ENCODE peak calls at places on chromosomes 3 and 15, in four cellular contexts. N, F, W and L are unnamed samples.

GRCh38 chr15:83199288-83199687 is 8.3 kb downstream of the HDGFL3 start:
- DNase-seq in W (no peak), F (no peak), N (no peak), L (no peak)

GRCh38 chr3:187227658-187228258 is 30.5 kb downstream of the RTP1 start:
- DNase-seq in W (no peak), N (peak; percentile 54), F (no peak), L (no peak)

GRCh38 chr15:61479601-61480000 is 250.5 kb upstream of the RORA start:
- DNase-seq in F (no peak), W (no peak), N (no peak), L (no peak)

GRCh38 chr3:168977696-168978374 is 685.7 kb downstream of the MECOM start:
- DNase-seq in W (no peak), F (no peak), N (peak; percentile 73), L (no peak)

GRCh38 chr3:39383190-39383912 is at the start of gene SLC25A38:
- DNase-seq in F (peak; percentile 46), N (peak; percentile 89), W (peak; percentile 80), L (peak; percentile 43)

GRCh38 chr15:36831125-36831914 is 251.9 kb downstream of the CDIN1 start:
- DNase-seq in F (no peak), N (no peak), W (no peak), L (no peak)

GRCh38 chr3:43243590-43244587 is 42.5 kb upstream of the SNRK start:
- DNase-seq in F (no peak), N (peak; percentile 31), W (no peak), L (no peak)

GRCh38 chr3:182618085-182618732 is 175.1 kb upstream of the ATP11B start:
- DNase-seq in W (no peak), F (no peak), N (peak; percentile 2), L (no peak)

GRCh38 chr3:97712919-97713318 is 51.6 kb upstream of the ARL6 start:
- DNase-seq in F (no peak), W (no peak), N (no peak), L (no peak)

GRCh38 chr3:180199396-180199795 is 162.7 kb upstream of the PEX5L start:
- DNase-seq in W (no peak), F (no peak), N (no peak), L (no peak)

GRCh38 chr3:60363817-60364216 is 887.4 kb downstream of the FHIT start:
- DNase-seq in N (no peak), W (no peak), F (no peak), L (no peak)

GRCh38 chr3:112640333-112640863 is 545 bp downstream of the CCDC80 start:
- DNase-seq in N (peak; percentile 77), W (no peak), F (no peak), L (no peak)

GRCh38 chr3:112699436-112699978 is 58.6 kb upstream of the CCDC80 start:
- DNase-seq in N (peak; percentile 34), F (no peak), W (no peak), L (no peak)

GRCh38 chr15:96199111-96199510 is 131.4 kb upstream of the NR2F2 start:
- DNase-seq in W (no peak), N (no peak), F (no peak), L (no peak)

GRCh38 chr3:108060331-108060730 is 30.5 kb downstream of the CD47 start:
- DNase-seq in N (no peak), F (no peak), W (no peak), L (no peak)

GRCh38 chr3:13684350-13684749 is 135.4 kb downstream of the FBLN2 start:
- DNase-seq in N (no peak), F (no peak), W (no peak), L (no peak)

GRCh38 chr3:136330900-136331299 is 80.8 kb downstream of the PCCB start:
- DNase-seq in N (no peak), W (no peak), F (no peak), L (no peak)

GRCh38 chr3:59189561-59190338 is 139.9 kb upstream of the CFAP20DC start:
- DNase-seq in N (no peak), W (no peak), F (no peak), L (no peak)

GRCh38 chr3:49716691-49717538 is 2.6 kb downstream of the AMIGO3 start:
- DNase-seq in N (no peak), F (no peak), W (no peak), L (no peak)

GRCh38 chr3:183897606-183898384 is 13.1 kb upstream of the PARL start:
- DNase-seq in W (no peak), N (no peak), F (no peak), L (no peak)
- TF ChIP-seq CTCF in W (no peak), N (no peak), F (no peak), L (no peak)

GRCh38 chr15:99961011-99961441 is 227.8 kb upstream of the LYSMD4 start:
- DNase-seq in W (no peak), F (no peak), N (peak; percentile 67), L (peak; percentile 33)
- TF ChIP-seq CTCF in W (no peak), F (no peak), N (no peak), L (no peak)

DNA sequence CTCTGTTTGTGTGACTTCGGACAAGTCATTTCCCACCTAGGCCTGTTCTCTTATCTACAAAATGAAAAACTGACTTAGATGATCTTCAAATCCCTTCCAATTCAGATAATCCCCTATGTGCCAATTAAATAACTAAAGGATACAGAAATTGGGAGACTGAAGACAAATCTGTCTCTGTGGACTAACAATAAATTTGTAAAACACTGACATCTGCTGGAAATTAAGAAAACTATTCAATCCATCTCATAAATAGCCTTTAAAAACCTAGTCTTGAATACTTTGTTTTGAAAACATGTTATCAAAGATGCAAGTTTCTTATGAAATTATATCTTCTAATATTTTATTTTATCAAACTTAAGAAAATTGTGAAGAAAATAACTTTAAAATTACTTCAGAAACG is 38.3 kb downstream of the MTHFS start:
- DNase-seq in N (peak; percentile 20), W (no peak), F (no peak), L (no peak)
- TF ChIP-seq CTCF in N (no peak), W (no peak), F (no peak), L (no peak)

GRCh38 chr3:68997887-68998286 is 15.6 kb downstream of the EOGT start:
- DNase-seq in W (no peak), N (no peak), F (no peak), L (no peak)
- TF ChIP-seq CTCF in W (no peak), N (no peak), F (no peak), L (no peak)

GRCh38 chr3:138267083-138267482 is 62.6 kb downstream of the NME9 start:
- DNase-seq in N (no peak), F (no peak), W (no peak), L (no peak)
- TF ChIP-seq CTCF in N (no peak), F (no peak), W (no peak), L (no peak)

DNA sequence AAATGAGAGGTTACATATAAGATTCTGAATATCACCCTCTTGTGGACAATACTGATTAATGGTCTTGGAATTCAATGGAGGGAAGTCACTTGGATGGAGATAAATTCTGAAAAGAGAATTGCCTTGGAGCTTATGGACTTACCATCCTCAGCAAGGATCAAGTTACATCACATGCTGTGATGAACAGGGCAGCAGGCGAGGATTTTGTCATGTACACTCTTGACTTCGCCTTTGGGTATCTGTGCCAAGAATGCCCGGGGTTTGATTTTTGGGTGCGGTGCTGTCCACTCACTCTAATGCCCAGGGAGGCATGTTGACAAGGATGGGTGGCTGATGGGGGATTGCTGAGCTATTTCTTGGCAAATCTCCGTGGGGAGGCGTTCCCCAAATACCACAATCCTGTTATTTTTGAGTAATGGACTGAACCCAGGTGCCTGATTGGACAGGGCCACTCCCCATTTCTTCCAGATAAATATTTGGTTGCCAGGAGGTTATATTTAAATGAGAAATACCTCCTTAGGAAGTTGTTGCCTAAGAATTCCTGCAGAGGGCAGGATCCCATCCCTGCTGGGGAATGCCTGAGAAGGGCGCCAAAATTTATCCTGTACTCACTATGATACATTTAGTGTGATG is 96.3 kb downstream of the TPRG1 start:
- DNase-seq in W (no peak), F (no peak), N (peak; percentile 33), L (no peak)
- TF ChIP-seq CTCF in W (no peak), F (no peak), N (peak; percentile 24), L (peak; percentile 14)

GRCh38 chr15:75185271-75186029 is 16.2 kb upstream of the C15orf39 start:
- DNase-seq in F (no peak), N (no peak), W (no peak), L (no peak)

GRCh38 chr15:75181780-75182179 is 19.9 kb upstream of the C15orf39 start:
- DNase-seq in F (no peak), W (no peak), N (no peak), L (no peak)

GRCh38 chr15:75178938-75179772 is 22.5 kb upstream of the C15orf39 start:
- DNase-seq in W (no peak), F (no peak), N (no peak), L (no peak)

GRCh38 chr15:75179773-75180140 is 21.9 kb upstream of the C15orf39 start:
- DNase-seq in N (no peak), W (no peak), F (no peak), L (no peak)

DNA sequence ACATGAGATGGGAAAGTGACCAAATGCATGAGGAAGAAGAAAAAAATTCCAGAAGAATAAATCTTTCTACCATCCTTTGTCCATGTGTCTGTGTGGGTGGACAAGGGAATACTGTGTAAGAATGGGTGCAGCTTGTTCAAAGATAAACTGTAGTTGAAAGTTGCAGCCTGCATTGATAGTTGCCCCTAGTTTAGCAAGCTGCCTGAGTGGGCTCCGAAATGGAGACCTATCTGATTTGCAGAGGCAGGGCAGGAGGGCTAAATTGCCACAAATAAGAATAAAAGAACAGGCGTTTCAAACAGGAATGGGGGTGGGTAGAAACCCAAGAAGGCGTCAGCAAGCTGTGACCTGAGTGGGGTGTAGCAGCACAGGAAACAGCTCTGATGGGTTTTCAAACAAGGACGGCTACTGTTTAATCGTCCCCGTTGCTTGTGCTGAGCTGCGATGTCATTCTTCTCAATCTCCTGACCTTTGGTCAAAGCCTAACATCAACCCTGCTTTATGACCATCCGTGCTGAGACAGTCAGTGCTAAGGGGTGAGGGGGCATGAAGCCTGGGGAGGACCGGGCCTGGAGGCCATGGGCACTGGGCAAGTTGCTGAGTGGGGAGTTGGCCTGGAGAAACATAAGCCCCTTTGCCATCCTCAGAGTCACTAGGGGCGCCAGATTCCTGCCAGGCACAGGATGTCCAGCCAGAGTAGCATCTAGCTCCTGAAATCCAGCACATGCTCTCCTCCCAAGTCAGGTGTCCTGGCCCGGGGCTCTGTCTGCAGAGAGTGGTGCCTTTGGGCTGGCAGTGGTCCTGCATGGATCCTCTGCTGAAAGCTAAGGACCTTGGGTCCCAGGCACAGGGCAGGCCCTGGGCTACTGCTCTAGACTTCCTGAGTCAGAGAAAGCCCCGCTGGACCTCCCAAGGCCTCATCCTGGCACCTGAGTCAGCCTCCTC is 19.2 kb upstream of the C15orf39 start:
- DNase-seq in N (no peak), F (no peak), W (no peak), L (no peak)
- TF ChIP-seq CTCF in N (no peak), F (no peak), W (no peak), L (no peak)

GRCh38 chr3:120177907-120178306 is 83.7 kb upstream of the GSK3B start:
- DNase-seq in N (peak; percentile 38), F (no peak), W (no peak), L (no peak)

GRCh38 chr3:120180731-120181412 is 86.6 kb upstream of the GSK3B start:
- DNase-seq in F (no peak), W (no peak), N (no peak), L (no peak)

GRCh38 chr3:120173056-120173675 is 78.9 kb upstream of the GSK3B start:
- DNase-seq in F (no peak), N (no peak), W (no peak), L (no peak)

GRCh38 chr3:120174811-120175210 is 80.6 kb upstream of the GSK3B start:
- DNase-seq in W (no peak), F (no peak), N (no peak), L (no peak)

GRCh38 chr3:120177151-120177550 is 82.9 kb upstream of the GSK3B start:
- DNase-seq in W (no peak), F (no peak), N (peak; percentile 94), L (no peak)
- TF ChIP-seq CTCF in W (no peak), F (no peak), N (no peak), L (no peak)